ENCODE peak calls at places on chromosomes 6 and 20, in five cellular contexts. V is HT-29; Z is stimulated activated CD4-positive, alpha-beta T cell treated with anti-CD3 and anti-CD28 coated beads, Interleukin-1b, Interleukin-23, amount 100 ng/mL, for 24 hours; J is kidney tubule cell; F is AG08395. O is an unnamed sample.

GRCh38 chr20:5170341-5170740 is 43.5 kb downstream of the CDS2 start:
- DNase-seq in V (no peak), F (no peak), J (no peak), Z (no peak), O (no peak)

GRCh38 chr6:122809001-122809400 is 19.9 kb downstream of the SMPDL3A start:
- DNase-seq in F (no peak), V (no peak), Z (no peak), J (no peak), O (no peak)

GRCh38 chr6:30489081-30490030 is at the start of gene HLA-E:
- DNase-seq in F (peak), V (peak), Z (peak), J (peak), O (peak)

GRCh38 chr6:168546730-168547129 is 105.7 kb downstream of the SMOC2 start:
- DNase-seq in V (no peak), F (no peak), Z (no peak), J (no peak), O (no peak)

GRCh38 chr6:35757461-35758123 is 18.8 kb upstream of the CLPSL2 start:
- DNase-seq in V (peak), F (peak), J (peak), Z (no peak), O (peak)

GRCh38 chr6:150981095-150981494 is 115.6 kb downstream of the MTHFD1L start:
- DNase-seq in V (no peak), J (no peak), F (no peak), Z (no peak), O (no peak)

GRCh38 chr20:7744411-7744810 is 195.8 kb downstream of the HAO1 start:
- DNase-seq in V (no peak), F (peak), Z (no peak), J (peak), O (no peak)

GRCh38 chr20:37764333-37764935 is 70.6 kb downstream of the CTNNBL1 start:
- DNase-seq in Z (no peak), F (no peak), J (no peak), V (no peak), O (no peak)

GRCh38 chr6:101666256-101666655 is 272.7 kb downstream of the GRIK2 start:
- DNase-seq in Z (no peak), J (peak), V (no peak), F (peak), O (peak)

GRCh38 chr6:15758631-15759215 is 95.9 kb upstream of the DTNBP1 start:
- DNase-seq in J (no peak), Z (no peak), V (no peak), F (no peak), O (no peak)

GRCh38 chr20:32779500-32780215 is 17.5 kb downstream of the DNMT3B start:
- DNase-seq in F (no peak), V (no peak), J (no peak), Z (no peak), O (no peak)

GRCh38 chr20:31712564-31713311 is 9.9 kb downstream of the BCL2L1 start:
- DNase-seq in Z (no peak), V (peak), F (peak), J (peak), O (peak)

GRCh38 chr6:167495506-167496391 is 170.9 kb downstream of the TTLL2 start:
- DNase-seq in F (no peak), Z (no peak), V (no peak), J (no peak), O (no peak)

GRCh38 chr20:32249030-32249738 is 28.3 kb upstream of the KIF3B start:
- DNase-seq in Z (no peak), F (no peak), V (no peak), J (no peak), O (no peak)

GRCh38 chr6:4819706-4820283 is 43.6 kb downstream of the CDYL start:
- DNase-seq in F (peak), V (no peak), J (peak), Z (no peak), O (no peak)

GRCh38 chr20:18326990-18327389 is 38.7 kb downstream of the ZNF133 start:
- DNase-seq in Z (no peak), V (no peak), J (no peak), F (no peak), O (no peak)

GRCh38 chr6:3456794-3457709 is at the start of gene SLC22A23:
- DNase-seq in Z (peak), F (peak), V (peak), J (peak), O (peak)

GRCh38 chr20:2023151-2023550 is 29.3 kb upstream of the PDYN start:
- DNase-seq in Z (no peak), F (no peak), V (no peak), J (no peak), O (no peak)

GRCh38 chr6:164665328-164665727 is 644.1 kb downstream of the C6orf118 start:
- DNase-seq in Z (no peak), J (no peak), V (no peak), F (no peak), O (no peak)

GRCh38 chr6:107264357-107264831 is 149.1 kb upstream of the BEND3 start:
- DNase-seq in Z (no peak), V (peak), F (peak), J (peak), O (peak)

GRCh38 chr6:82882363-82883033 is 183.1 kb downstream of the UBE3D start:
- DNase-seq in F (no peak), J (no peak), Z (no peak), V (peak), O (no peak)

GRCh38 chr20:3041818-3042504 is 1.5 kb upstream of the GNRH2 start:
- DNase-seq in Z (no peak), J (peak), F (no peak), V (no peak), O (no peak)

GRCh38 chr6:78947962-78948361 is 80.6 kb downstream of the IRAK1BP1 start:
- DNase-seq in V (no peak), J (peak), Z (no peak), F (no peak), O (no peak)

GRCh38 chr6:154537486-154537885 is 27.0 kb upstream of the CNKSR3 start:
- DNase-seq in J (no peak), Z (no peak), F (no peak), V (no peak), O (no peak)